ENCODE peak calls at places on chromosomes 5 and 9, in seven cellular contexts. F, E, J, N, D, P and S are unnamed samples.
A peak's percentile ranks its signal among the peaks of the same experiment; 100 is the strongest.

GRCh38 chr5:116518423-116518822 is 56.2 kb downstream of the SEMA6A start:
- DNase-seq in F (no peak), E (no peak), J (no peak), N (no peak), D (no peak), P (no peak), S (no peak)

GRCh38 chr5:78597068-78597857 is 51.3 kb downstream of the LHFPL2 start:
- DNase-seq in F (no peak), E (no peak), J (no peak), N (no peak), D (no peak), P (no peak), S (no peak)

GRCh38 chr9:134420281-134420835 is 94.1 kb downstream of the RXRA start:
- DNase-seq in F (no peak), E (no peak), J (no peak), N (no peak), D (no peak), P (no peak), S (no peak)

GRCh38 chr5:95786821-95787408 is 35.6 kb downstream of the GLRX start:
- DNase-seq in F (no peak), E (no peak), J (no peak), N (peak; percentile 10), D (no peak), P (no peak), S (no peak)

GRCh38 chr9:36969216-36969771 is 64.8 kb downstream of the PAX5 start:
- DNase-seq in F (no peak), E (no peak), J (no peak), N (no peak), D (no peak), P (no peak), S (no peak)

GRCh38 chr5:14663734-14664269 is 716 bp upstream of the OTULIN start:
- DNase-seq in F (peak; percentile 30), E (no peak), J (no peak), N (peak; percentile 83), D (no peak), P (no peak), S (peak; percentile 25)

GRCh38 chr9:134319306-134320194 is 6.7 kb upstream of the RXRA start:
- DNase-seq in F (no peak), E (peak; percentile 30), J (no peak), N (peak; percentile 78), D (peak; percentile 63), P (no peak), S (no peak)

GRCh38 chr5:74070766-74071165 is 444.8 kb downstream of the ARHGEF28 start:
- DNase-seq in F (no peak), E (no peak), J (no peak), N (no peak), D (no peak), P (no peak), S (no peak)

GRCh38 chr5:33761139-33761538 is 130.7 kb downstream of the ADAMTS12 start:
- DNase-seq in F (no peak), E (no peak), J (no peak), N (peak; percentile 74), D (no peak), P (no peak), S (no peak)

GRCh38 chr5:166596043-166596442 is 1695.4 kb upstream of the WWC1 start:
- DNase-seq in F (peak; percentile 23), E (no peak), J (no peak), N (no peak), D (no peak), P (no peak), S (no peak)

GRCh38 chr5:123951204-123951977 is 439.4 kb downstream of the CSNK1G3 start:
- DNase-seq in F (no peak), E (no peak), J (no peak), N (peak; percentile 93), D (no peak), P (no peak), S (no peak)

GRCh38 chr5:66864240-66864884 is 268.2 kb downstream of the MAST4 start:
- DNase-seq in F (no peak), E (no peak), J (no peak), N (no peak), D (no peak), P (no peak), S (no peak)

GRCh38 chr9:136673088-136673969 is 10.6 kb downstream of the EGFL7 start:
- DNase-seq in F (no peak), E (no peak), J (no peak), N (no peak), D (no peak), P (no peak), S (no peak)

GRCh38 chr5:83967417-83967816 is 246.8 kb upstream of the HAPLN1 start:
- DNase-seq in F (no peak), E (no peak), J (no peak), N (no peak), D (no peak), P (no peak), S (no peak)

GRCh38 chr5:65061974-65062353 is 293.2 kb downstream of the CWC27 start:
- DNase-seq in F (no peak), E (no peak), J (no peak), N (no peak), D (no peak), P (no peak), S (no peak)

GRCh38 chr5:173473293-173473692 is 143.2 kb downstream of the BOD1 start:
- DNase-seq in F (no peak), E (no peak), J (no peak), N (no peak), D (no peak), P (no peak), S (peak; percentile 40)

GRCh38 chr5:93201061-93201460 is 380.0 kb downstream of the NR2F1-AS1 start:
- DNase-seq in F (no peak), E (no peak), J (no peak), N (no peak), D (no peak), P (no peak), S (no peak)

GRCh38 chr9:34084562-34084961 is 35.9 kb upstream of the UBAP2 start:
- DNase-seq in F (no peak), E (no peak), J (peak; percentile 77), N (no peak), D (peak; percentile 85), P (peak; percentile 18), S (peak; percentile 15)
- H3K27ac ChIP-seq in F (peak overlapping the region; percentile 47), E (peak overlapping the region; percentile 49), J (peak overlapping the region; percentile 86), N (no peak overlapping the region), D (peak overlapping the region; percentile 79), P (peak overlapping the region; percentile 86), S (no peak overlapping the region)

GRCh38 chr5:169610606-169611005 is 26.5 kb upstream of the DOCK2 start:
- DNase-seq in F (no peak), E (no peak), J (no peak), N (no peak), D (no peak), P (no peak), S (no peak)

GRCh38 chr5:169602535-169602934 is 19.0 kb downstream of the SPDL1 start:
- DNase-seq in F (no peak), E (no peak), J (no peak), N (peak; percentile 64), D (no peak), P (no peak), S (no peak)

GRCh38 chr5:169609716-169610115 is 26.1 kb downstream of the SPDL1 start:
- DNase-seq in F (no peak), E (no peak), J (no peak), N (peak; percentile 6), D (no peak), P (no peak), S (no peak)

GRCh38 chr5:169607882-169608281 is 24.3 kb downstream of the SPDL1 start:
- DNase-seq in F (no peak), E (no peak), J (no peak), N (no peak), D (no peak), P (no peak), S (no peak)

GRCh38 chr5:169606279-169606678 is 22.7 kb downstream of the SPDL1 start:
- DNase-seq in F (no peak), E (no peak), J (no peak), N (no peak), D (no peak), P (no peak), S (no peak)
- H3K4me1 ChIP-seq in F (no peaks in the 10 kb centered on the region), E (no peaks in the 10 kb centered on the region), J (no peaks in the 10 kb centered on the region), N (peaks cover 17% of the 10 kb centered on the region), D (no peaks in the 10 kb centered on the region), P (no peaks in the 10 kb centered on the region), S (no peaks in the 10 kb centered on the region)

DNA sequence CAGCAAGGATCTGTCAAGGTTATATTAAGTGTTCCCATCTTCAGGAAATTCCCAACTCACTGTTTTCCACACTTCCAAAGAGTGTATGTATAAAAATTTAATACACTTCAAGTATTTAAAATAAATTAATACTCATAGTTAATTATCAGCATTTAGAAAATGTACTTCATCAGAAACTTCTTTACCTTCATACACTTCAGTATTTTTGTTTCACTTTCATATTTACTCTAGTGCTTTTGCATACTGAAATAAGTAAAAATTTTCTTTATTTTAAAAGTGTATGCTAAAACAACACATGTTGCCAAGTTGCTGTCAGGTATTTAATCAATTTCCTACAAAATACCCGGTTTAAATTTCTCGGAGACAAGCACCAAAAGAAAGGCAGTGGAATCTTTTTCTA is 16.5 kb downstream of the RICTOR start:
- DNase-seq in F (no peak), E (no peak), J (no peak), N (no peak), D (no peak), P (no peak), S (no peak)
- H3K27ac ChIP-seq in F (no peak overlapping the region), E (peak overlapping the region; percentile 1), J (no peak overlapping the region), N (peak overlapping the region; percentile 3), D (no peak overlapping the region), P (no peak overlapping the region), S (peak overlapping the region; percentile 19)

GRCh38 chr5:141634162-141634561 is 2.5 kb downstream of the HDAC3 start:
- DNase-seq in F (no peak), E (no peak), J (peak; percentile 25), N (no peak), D (no peak), P (no peak), S (no peak)
- H3K4me1 ChIP-seq in F (no peaks in the 10 kb centered on the region), E (peaks cover 37% of the 10 kb centered on the region), J (peaks cover 10% of the 10 kb centered on the region), N (peaks cover 22% of the 10 kb centered on the region), D (no peaks in the 10 kb centered on the region), P (peaks cover 31% of the 10 kb centered on the region), S (peaks cover 30% of the 10 kb centered on the region)